ENCODE peak calls at places on chromosomes 2 and 18, in five cellular contexts. F is right atrium auricular region, T is OCI-LY7, B is lower lobe of right lung, L is A549. E is an unnamed sample. For H3K4me1, the result is how much of the 10 kb centered on the place peaks cover.

GRCh38 chr2:168734199-168734746 is 68.2 kb upstream of the NOSTRIN start:
- DNase-seq in T (no peak), L (no peak), F (no peak), B (no peak), E (peak)

GRCh38 chr2:102428573-102428972 is 5.6 kb downstream of the IL18RAP start:
- DNase-seq in T (no peak), F (no peak), B (no peak), L (no peak), E (no peak)

GRCh38 chr18:8777846-8778245 is 72.5 kb downstream of the MTCL1 start:
- DNase-seq in L (no peak), T (no peak), F (no peak), B (no peak), E (no peak)

GRCh38 chr2:108907822-108908716 is 81.0 kb downstream of the EDAR start:
- DNase-seq in L (no peak), T (no peak), B (no peak), F (peak), E (peak)

GRCh38 chr2:110717734-110718133 is 14.6 kb upstream of the ACOXL start:
- DNase-seq in F (no peak), L (no peak), T (no peak), B (no peak), E (peak)

GRCh38 chr18:3966985-3967856 is 487.9 kb downstream of the DLGAP1 start:
- DNase-seq in T (no peak), F (no peak), B (no peak), L (peak), E (no peak)

GRCh38 chr2:98412751-98413445 is 31.8 kb upstream of the INPP4A start:
- DNase-seq in B (no peak), T (peak), F (no peak), L (peak), E (no peak)

GRCh38 chr2:43169091-43169936 is 57.1 kb downstream of the ZFP36L2 start:
- DNase-seq in F (no peak), T (peak), B (peak), L (no peak), E (peak)

GRCh38 chr2:147223119-147223518 is 621.7 kb upstream of the ACVR2A start:
- DNase-seq in B (no peak), T (no peak), L (no peak), F (no peak), E (no peak)

GRCh38 chr2:227280895-227281294 is 44.2 kb upstream of the MFF start:
- DNase-seq in B (no peak), F (no peak), L (no peak), T (no peak), E (no peak)

DNA sequence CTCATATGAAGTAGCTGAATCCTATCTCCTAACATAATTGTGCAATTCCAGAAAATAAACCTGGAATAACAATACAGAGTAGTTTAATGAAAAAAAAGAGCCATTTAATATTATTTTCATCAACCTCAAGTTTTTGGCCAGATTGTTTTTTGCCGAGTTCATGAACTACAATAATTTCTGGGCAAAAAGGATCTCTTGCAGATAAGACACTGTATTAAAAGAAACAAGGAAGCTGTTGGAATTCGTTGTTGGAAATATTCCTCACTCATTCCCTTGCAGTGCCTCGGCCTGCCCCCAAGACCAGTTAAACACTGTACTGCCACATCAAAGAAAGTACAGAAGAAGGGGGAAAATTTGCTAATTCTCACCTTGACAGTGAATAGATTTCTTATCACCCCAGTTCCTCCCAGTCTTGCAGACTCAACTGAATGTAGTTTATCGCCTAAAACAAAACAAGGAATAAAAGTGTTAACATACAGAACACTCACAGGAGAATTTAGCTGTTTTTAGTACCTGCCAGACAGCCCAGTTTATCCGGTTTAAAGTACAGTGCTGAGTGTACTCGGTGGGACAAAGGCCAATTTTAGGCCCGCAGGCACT is 1.3 kb downstream of the IDH1 start:
- DNase-seq in T (no peak), F (no peak), L (no peak), B (no peak), E (no peak)
- H3K4me1 ChIP-seq in T (under half), F (under half), L (under half), B (half or more), E (under half)

DNA sequence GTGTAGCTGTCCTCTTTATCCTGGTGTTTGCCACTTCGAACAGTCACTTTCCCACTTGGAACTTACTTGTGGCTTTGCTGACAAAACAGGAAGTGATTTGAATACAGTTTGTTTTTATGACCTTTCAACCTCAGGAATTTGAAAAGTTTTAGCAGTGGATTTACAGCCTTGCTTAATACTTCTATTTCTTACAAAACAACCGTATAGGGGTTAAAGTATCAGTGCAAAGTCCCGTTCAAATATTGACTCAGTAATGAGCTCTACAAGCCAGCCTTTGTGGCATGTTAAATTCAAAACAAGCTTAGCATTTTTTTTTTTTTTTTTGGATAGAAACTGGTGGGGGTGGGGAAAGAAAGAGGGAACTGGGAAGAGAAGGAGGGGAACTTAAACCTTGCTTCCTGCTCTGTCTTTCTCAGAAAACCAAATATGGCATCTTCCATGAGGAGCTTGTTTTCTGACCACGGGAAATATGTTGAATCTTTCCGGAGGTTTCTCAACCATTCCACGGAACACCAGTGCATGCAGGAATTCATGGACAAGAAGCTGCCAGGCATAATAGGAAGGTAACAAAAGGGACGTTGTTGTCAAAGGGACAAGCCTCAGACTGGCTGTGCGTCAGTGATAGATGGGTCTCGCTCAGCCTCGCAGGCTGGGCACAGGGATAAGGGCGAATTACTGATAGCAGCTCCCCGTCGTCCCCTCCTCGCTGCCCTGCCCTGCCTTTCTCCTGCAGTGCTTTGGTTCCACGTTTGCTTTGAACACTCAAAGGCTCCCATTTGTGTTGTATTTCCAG is at the start of gene HNMT:
- DNase-seq in T (no peak), B (peak), F (peak), L (peak), E (peak)
- H3K4me1 ChIP-seq in T (under half), B (under half), F (under half), L (under half), E (under half)

GRCh38 chr18:12911025-12911927 is 27.2 kb upstream of the PTPN2 start:
- DNase-seq in B (peak), F (no peak), L (no peak), T (no peak), E (peak)
- H3K4me1 ChIP-seq in B (under half), F (under half), L (under half), T (under half), E (under half)

DNA sequence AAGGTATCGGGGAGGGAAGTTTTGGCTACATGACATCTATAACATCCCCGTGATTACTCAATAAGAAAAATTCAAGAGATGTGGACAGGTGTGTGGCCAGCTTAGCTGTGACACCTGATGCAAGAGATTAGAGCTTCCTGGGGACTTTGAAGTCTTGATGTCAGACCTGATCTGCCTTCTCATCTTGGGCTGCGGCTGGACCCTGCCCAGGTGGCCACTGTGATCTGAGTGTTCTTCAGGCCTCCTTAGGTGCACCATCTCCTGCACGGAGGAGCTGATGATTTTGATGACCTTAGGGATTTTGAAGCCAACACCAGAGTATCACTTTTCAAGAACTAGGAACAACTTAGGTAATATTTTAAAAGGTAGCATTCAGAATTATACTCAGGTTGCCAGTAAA is 113.5 kb downstream of the FEZ2 start:
- DNase-seq in F (no peak), B (no peak), L (no peak), T (no peak), E (no peak)
- H3K4me1 ChIP-seq in F (under half), B (half or more), L (half or more), T (under half), E (under half)

GRCh38 chr2:173956454-173956853 is 8.7 kb downstream of the SP3 start:
- DNase-seq in F (no peak), L (no peak), B (no peak), T (no peak), E (no peak)
- H3K4me1 ChIP-seq in F (under half), L (under half), B (half or more), T (half or more), E (under half)

GRCh38 chr2:11748861-11749645 is 2.6 kb downstream of the LPIN1 start:
- DNase-seq in B (no peak), L (no peak), T (peak), F (no peak), E (no peak)
- H3K4me1 ChIP-seq in B (half or more), L (under half), T (half or more), F (under half), E (under half)

DNA sequence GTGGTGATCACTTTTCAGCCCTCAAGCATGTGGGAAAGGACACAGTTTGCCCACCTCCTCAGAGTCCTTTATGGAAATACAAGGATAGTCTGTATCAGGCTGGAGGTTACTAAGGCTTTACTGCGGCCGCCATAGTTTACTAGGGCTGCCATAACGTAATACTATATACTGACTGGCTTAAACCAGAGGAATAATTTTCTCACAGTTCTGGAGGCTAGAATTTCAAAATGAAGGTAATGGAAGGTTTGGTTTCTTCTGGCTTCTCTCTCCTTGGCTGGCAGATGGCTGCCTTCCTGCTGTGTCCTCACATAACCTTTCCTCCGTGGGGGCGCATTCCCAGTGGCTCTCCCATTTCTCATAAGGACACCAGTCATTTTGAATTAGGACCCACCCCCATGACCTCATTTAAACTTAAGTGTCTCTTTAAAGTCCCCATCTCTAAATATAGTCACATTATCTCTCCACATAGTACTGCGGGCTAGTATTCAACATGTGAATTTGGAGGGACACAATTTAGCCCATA is 12.5 kb upstream of the ATIC start:
- DNase-seq in T (no peak), F (no peak), B (no peak), L (no peak), E (no peak)
- H3K4me1 ChIP-seq in T (under half), F (under half), B (under half), L (under half), E (under half)